ENCODE peak calls at places on chromosomes 12 and 14, in four cellular contexts. S, Y, B and X are unnamed samples.

GRCh38 chr12:77402726-77403125 is 337.4 kb upstream of the E2F7 start:
- DNase-seq in Y (no peak), B (no peak), S (no peak), X (no peak)

GRCh38 chr12:108839011-108839889 is 18.1 kb downstream of the SSH1 start:
- DNase-seq in B (no peak), Y (no peak), S (peak), X (peak)

GRCh38 chr12:78473136-78473535 is 391.4 kb upstream of the SYT1 start:
- DNase-seq in S (no peak), B (no peak), Y (no peak), X (no peak)

GRCh38 chr14:33343016-33343415 is 404.3 kb downstream of the NPAS3 start:
- DNase-seq in S (no peak), Y (no peak), B (no peak), X (no peak)

GRCh38 chr14:76887196-76887595 is 61.0 kb downstream of the LRRC74A start:
- DNase-seq in S (no peak), B (no peak), Y (no peak), X (no peak)

GRCh38 chr14:94001501-94002396 is 4.6 kb downstream of the CCDC197 start:
- DNase-seq in Y (peak), B (peak), S (peak), X (peak)

GRCh38 chr14:103377522-103378041 is 7.6 kb upstream of the MARK3 start:
- DNase-seq in S (no peak), B (no peak), Y (no peak), X (no peak)

GRCh38 chr14:35877276-35877675 is 51.1 kb downstream of the BRMS1L start:
- DNase-seq in S (no peak), Y (peak), B (no peak), X (no peak)

GRCh38 chr14:29716150-29716549 is 211.5 kb downstream of the PRKD1 start:
- DNase-seq in B (no peak), S (no peak), Y (no peak), X (no peak)

GRCh38 chr12:27319394-27319793 is 13.2 kb upstream of the BMAL2 start:
- DNase-seq in Y (no peak), B (no peak), S (no peak), X (no peak)

GRCh38 chr12:27861428-27862167 is 81.6 kb upstream of the MANSC4 start:
- DNase-seq in Y (no peak), S (peak), B (peak), X (peak)

GRCh38 chr12:27771470-27772327 is 8.3 kb upstream of the KLHL42 start:
- DNase-seq in B (no peak), S (no peak), Y (no peak), X (no peak)

GRCh38 chr14:100540926-100541620 is 46.1 kb downstream of the BEGAIN start:
- DNase-seq in B (no peak), Y (no peak), S (no peak), X (peak)

GRCh38 chr12:51921017-51921725 is 13.9 kb downstream of the ACVRL1 start:
- DNase-seq in Y (no peak), B (no peak), S (no peak), X (peak)

GRCh38 chr12:109934026-109934425 is 34.0 kb downstream of the TCHP start:
- DNase-seq in B (no peak), Y (peak), S (peak), X (no peak)

GRCh38 chr12:79274571-79275064 is 410.0 kb downstream of the SYT1 start:
- DNase-seq in S (no peak), B (no peak), Y (no peak), X (no peak)

GRCh38 chr12:9710584-9711375 is 22.1 kb downstream of the CLECL1 start:
- DNase-seq in S (no peak), Y (no peak), B (no peak), X (no peak)

GRCh38 chr12:71664411-71665108 is 459 bp downstream of the THAP2 start:
- DNase-seq in B (no peak), Y (peak), S (no peak), X (no peak)
- TF ChIP-seq POLR2A in B (no peak), Y (peak), S (no peak), X (no peak)

DNA sequence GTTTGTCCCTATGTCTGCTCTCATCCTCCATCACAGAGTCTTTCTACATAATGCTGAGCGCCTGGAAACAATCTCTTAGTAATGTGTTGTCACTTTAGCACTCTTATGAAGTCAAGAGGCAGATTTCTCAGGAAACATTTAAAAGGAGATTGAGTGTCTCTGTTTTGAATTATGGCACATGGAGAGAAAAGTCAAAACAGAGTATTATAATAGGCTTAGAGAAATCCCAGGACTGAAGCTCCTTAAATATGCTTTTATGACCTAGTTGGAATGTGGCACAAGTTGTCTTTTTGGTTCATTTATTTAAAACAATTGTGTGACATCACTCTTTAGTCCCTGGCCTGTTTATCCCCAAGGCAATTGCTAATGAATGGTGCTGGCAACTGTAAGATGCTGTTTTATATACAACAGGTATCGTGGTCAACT is 117.8 kb upstream of the HIF1A start:
- DNase-seq in Y (no peak), S (no peak), B (no peak), X (no peak)
- H3K4me3 ChIP-seq in Y (no peak), S (no peak), B (no peak), X (no peak)

GRCh38 chr12:49969027-49969426 is 3.7 kb upstream of the AQP6 start:
- DNase-seq in B (no peak), S (no peak), Y (no peak), X (peak)

GRCh38 chr12:49971141-49971540 is 1.6 kb upstream of the AQP6 start:
- DNase-seq in B (no peak), Y (no peak), S (no peak), X (peak)

GRCh38 chr12:49968431-49968830 is 4.3 kb upstream of the AQP6 start:
- DNase-seq in B (no peak), Y (no peak), S (no peak), X (peak)

GRCh38 chr12:49970658-49971057 is 2.1 kb upstream of the AQP6 start:
- DNase-seq in Y (no peak), B (no peak), S (no peak), X (peak)

DNA sequence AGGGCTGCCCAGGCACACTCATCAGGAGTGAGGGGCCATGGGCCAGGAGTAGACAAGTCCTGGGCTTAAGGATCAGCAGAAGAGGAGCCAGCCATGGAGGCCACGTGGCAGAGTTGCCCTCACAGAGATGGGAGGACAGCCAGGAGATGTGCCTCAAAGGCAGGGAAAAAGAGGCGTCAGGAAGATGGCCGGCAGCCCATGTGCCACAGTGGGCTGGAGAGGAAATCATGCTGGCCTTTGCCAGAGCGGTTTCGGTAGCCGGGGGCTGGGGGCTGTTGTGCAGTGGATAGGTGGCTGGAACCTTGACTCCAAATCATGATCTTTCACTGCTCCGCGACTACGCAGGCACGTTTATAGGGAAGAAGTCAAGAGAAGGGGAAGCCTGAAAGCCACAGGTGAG is 2.7 kb upstream of the AQP6 start:
- DNase-seq in S (no peak), Y (no peak), B (no peak), X (peak)
- TF ChIP-seq EP300 in S (no peak), Y (no peak), B (no peak), X (no peak)

GRCh38 chr12:53046655-53047220 is 3.1 kb upstream of the TNS2 start:
- DNase-seq in Y (peak), S (peak), B (peak), X (peak)
- TF ChIP-seq POLR2A in Y (peak), S (peak), B (peak), X (peak)

DNA sequence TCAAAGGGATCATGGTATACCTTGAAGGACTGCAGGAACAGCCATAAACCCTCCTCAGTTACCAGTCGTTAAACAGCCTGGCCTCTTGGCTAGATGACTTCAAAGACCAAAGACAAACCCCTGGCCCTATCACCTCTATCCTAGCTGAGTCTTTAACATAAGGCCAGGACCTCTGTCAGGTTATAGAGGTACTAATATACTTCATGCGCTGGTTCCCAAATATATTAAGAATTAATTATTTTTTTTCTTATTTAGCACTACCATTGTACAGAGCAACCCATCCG is 459.8 kb downstream of the RAD51B start:
- DNase-seq in B (no peak), Y (no peak), S (no peak), X (no peak)
- H3K4me3 ChIP-seq in B (no peak), Y (no peak), S (no peak), X (no peak)

GRCh38 chr12:57147641-57147944 is 174 bp upstream of the LRP1-AS start:
- DNase-seq in Y (no peak), S (no peak), B (no peak), X (peak)

GRCh38 chr12:57146092-57146491 is 1.3 kb downstream of the LRP1-AS start:
- DNase-seq in Y (no peak), B (no peak), S (no peak), X (no peak)

GRCh38 chr12:57145460-57146059 is 1.9 kb downstream of the LRP1-AS start:
- DNase-seq in Y (no peak), S (no peak), B (no peak), X (no peak)

GRCh38 chr12:57148469-57149308 is 1.3 kb upstream of the LRP1-AS start:
- DNase-seq in B (peak), Y (no peak), S (peak), X (peak)

GRCh38 chr12:57146925-57147640 is at the start of gene LRP1-AS:
- DNase-seq in B (peak), Y (no peak), S (no peak), X (no peak)
- TF ChIP-seq EP300 in B (no peak), Y (no peak), S (no peak), X (no peak)

GRCh38 chr14:96362965-96363750 is at the start of the genes ATG2B and GSKIP:
- DNase-seq in S (peak), Y (peak), B (peak), X (peak)
- TF ChIP-seq POLR2A in S (peak), Y (peak), B (peak), X (peak)